ENCODE peak calls at places on chromosomes 2 and 18, in eight cellular contexts. U is psoas muscle, M is stomach, A is OCI-LY7, X is AG04450, T is heart left ventricle, W is mammary epithelial cell, Q is H9. D is an unnamed sample. For H3K9me3, the result is how much of the 10 kb centered on the place peaks cover.

GRCh38 chr18:32259553-32259952 is 69.7 kb downstream of the MEP1B start:
- DNase-seq in U (no peak), M (no peak), A (no peak), X (no peak), T (no peak), W (no peak), Q (no peak), D (no peak)

GRCh38 chr2:135226961-135227360 is 174.9 kb downstream of the RAB3GAP1 start:
- DNase-seq in U (no peak), M (no peak), A (no peak), X (no peak), T (no peak), W (no peak), Q (no peak), D (no peak)

GRCh38 chr2:65431417-65432226 is 777 bp downstream of the SPRED2 start:
- DNase-seq in U (peak), M (peak), A (peak), X (no peak), T (peak), W (peak), Q (peak), D (peak)

GRCh38 chr2:225781991-225782390 is 382.5 kb downstream of the NYAP2 start:
- DNase-seq in U (no peak), M (no peak), A (no peak), X (no peak), T (no peak), W (no peak), Q (no peak), D (no peak)

GRCh38 chr2:236644502-236644911 is 74.9 kb downstream of the ACKR3 start:
- DNase-seq in U (no peak), M (no peak), A (no peak), X (no peak), T (no peak), W (no peak), Q (no peak), D (no peak)

GRCh38 chr2:63698825-63699548 is 110.2 kb downstream of the MDH1 start:
- DNase-seq in U (peak), M (no peak), A (peak), X (peak), T (no peak), W (peak), Q (peak), D (peak)

GRCh38 chr18:46419391-46420141 is 237.5 kb downstream of the LOXHD1 start:
- DNase-seq in U (no peak), M (no peak), A (no peak), X (no peak), T (no peak), W (no peak), Q (peak), D (no peak)

GRCh38 chr18:77544792-77545191 is 295.1 kb downstream of the GALR1 start:
- DNase-seq in U (no peak), M (no peak), A (no peak), X (no peak), T (no peak), W (no peak), Q (no peak), D (no peak)

GRCh38 chr2:24083567-24084385 is 858 bp downstream of the TP53I3 start:
- DNase-seq in U (no peak), M (peak), A (peak), X (peak), T (no peak), W (peak), Q (peak), D (peak)

GRCh38 chr18:33838084-33838483 is 260.1 kb downstream of the ASXL3 start:
- DNase-seq in U (no peak), M (no peak), A (no peak), X (no peak), T (no peak), W (no peak), Q (no peak), D (no peak)

GRCh38 chr2:186853871-186854435 is 5.0 kb upstream of the ZSWIM2 start:
- DNase-seq in U (no peak), M (no peak), A (no peak), X (no peak), T (no peak), W (peak), Q (no peak), D (no peak)

GRCh38 chr2:154709215-154709614 is 10.7 kb downstream of the KCNJ3 start:
- DNase-seq in U (no peak), M (no peak), A (no peak), X (no peak), T (no peak), W (no peak), Q (no peak), D (no peak)

GRCh38 chr2:15869871-15870270 is 70.5 kb upstream of the MYCN start:
- DNase-seq in U (no peak), M (no peak), A (no peak), X (no peak), T (no peak), W (no peak), Q (no peak), D (no peak)

GRCh38 chr2:12910431-12910830 is 193.7 kb downstream of the TRIB2 start:
- DNase-seq in U (no peak), M (no peak), A (no peak), X (no peak), T (no peak), W (no peak), Q (no peak), D (no peak)

GRCh38 chr18:8286303-8286702 is 322.9 kb upstream of the RAB12 start:
- DNase-seq in U (no peak), M (peak), A (no peak), X (no peak), T (no peak), W (no peak), Q (no peak), D (no peak)

GRCh38 chr18:35197286-35197685 is 43.5 kb upstream of the ZNF397 start:
- DNase-seq in U (no peak), M (no peak), A (no peak), X (no peak), T (no peak), W (no peak), Q (no peak), D (no peak)

GRCh38 chr2:9949992-9950520 is 1.4 kb upstream of the GRHL1 start:
- DNase-seq in U (no peak), M (no peak), A (no peak), X (no peak), T (no peak), W (no peak), Q (no peak), D (no peak)

GRCh38 chr2:42217307-42217706 is 48.2 kb downstream of the EML4 start:
- DNase-seq in U (no peak), M (no peak), A (no peak), X (no peak), T (no peak), W (no peak), Q (no peak), D (no peak)

GRCh38 chr2:15302154-15302553 is 259.0 kb downstream of the NBAS start:
- DNase-seq in U (no peak), M (no peak), A (no peak), X (no peak), T (no peak), W (no peak), Q (no peak), D (no peak)

GRCh38 chr2:70607121-70607551 is 53.5 kb upstream of the TGFA start:
- DNase-seq in U (no peak), M (no peak), A (no peak), X (no peak), T (no peak), W (peak), Q (no peak), D (no peak)

GRCh38 chr18:22466608-22467390 is 49.1 kb upstream of the CTAGE1 start:
- DNase-seq in U (no peak), M (no peak), A (no peak), X (no peak), T (no peak), W (peak), Q (no peak), D (no peak)

GRCh38 chr2:174716785-174717184 is 47.5 kb downstream of the CHRNA1 start:
- DNase-seq in U (no peak), M (no peak), A (no peak), X (no peak), T (no peak), W (no peak), Q (no peak), D (no peak)

GRCh38 chr2:157838442-157839161 is 37.5 kb downstream of the ACVR1 start:
- DNase-seq in U (peak), M (peak), A (no peak), X (peak), T (peak), W (peak), Q (no peak), D (no peak)

GRCh38 chr2:58856100-58856499 is 615.0 kb upstream of the FANCL start:
- DNase-seq in U (no peak), M (no peak), A (no peak), X (no peak), T (no peak), W (no peak), Q (peak), D (no peak)

GRCh38 chr2:62099050-62099449 is 96.9 kb upstream of the B3GNT2 start:
- DNase-seq in U (no peak), M (no peak), A (peak), X (no peak), T (no peak), W (no peak), Q (no peak), D (no peak)

GRCh38 chr2:26745609-26746327 is 18.3 kb upstream of the SLC35F6 start:
- DNase-seq in U (peak), M (peak), A (peak), X (peak), T (peak), W (peak), Q (peak), D (peak)

GRCh38 chr2:225004531-225004930 is 37.7 kb downstream of the DOCK10 start:
- DNase-seq in U (no peak), M (no peak), A (no peak), X (no peak), T (no peak), W (peak), Q (no peak), D (no peak)

GRCh38 chr2:201798252-201798918 is 8.0 kb upstream of the CDK15 start:
- DNase-seq in U (no peak), M (no peak), A (no peak), X (peak), T (no peak), W (peak), Q (no peak), D (no peak)

GRCh38 chr2:192228685-192229084 is 34.0 kb upstream of the TMEFF2 start:
- DNase-seq in U (no peak), M (no peak), A (no peak), X (no peak), T (no peak), W (peak), Q (no peak), D (no peak)

GRCh38 chr2:23384551-23385349 is at the start of gene KLHL29:
- DNase-seq in U (peak), M (peak), A (peak), X (no peak), T (peak), W (peak), Q (peak), D (peak)

GRCh38 chr2:62441824-62442223 is 64.2 kb downstream of the TMEM17 start:
- DNase-seq in U (no peak), M (no peak), A (no peak), X (no peak), T (no peak), W (no peak), Q (no peak), D (no peak)

GRCh38 chr2:26172189-26172865 is 561 bp upstream of the GAREM2 start:
- DNase-seq in U (no peak), M (no peak), A (no peak), X (no peak), T (peak), W (no peak), Q (peak), D (no peak)

GRCh38 chr2:42098571-42099430 is 51.0 kb downstream of the PKDCC start:
- DNase-seq in U (no peak), M (no peak), A (peak), X (no peak), T (no peak), W (no peak), Q (no peak), D (peak)

GRCh38 chr18:50457639-50458038 is 82.8 kb downstream of the SKA1 start:
- DNase-seq in U (no peak), M (no peak), A (no peak), X (no peak), T (no peak), W (no peak), Q (no peak), D (no peak)

GRCh38 chr18:50456285-50456684 is 81.4 kb downstream of the SKA1 start:
- DNase-seq in U (no peak), M (no peak), A (no peak), X (no peak), T (no peak), W (no peak), Q (no peak), D (no peak)

GRCh38 chr18:50453014-50453680 is 78.3 kb downstream of the SKA1 start:
- DNase-seq in U (no peak), M (no peak), A (no peak), X (no peak), T (no peak), W (peak), Q (no peak), D (no peak)

GRCh38 chr18:50453732-50454131 is 78.9 kb downstream of the SKA1 start:
- DNase-seq in U (no peak), M (no peak), A (no peak), X (no peak), T (no peak), W (no peak), Q (no peak), D (no peak)

DNA sequence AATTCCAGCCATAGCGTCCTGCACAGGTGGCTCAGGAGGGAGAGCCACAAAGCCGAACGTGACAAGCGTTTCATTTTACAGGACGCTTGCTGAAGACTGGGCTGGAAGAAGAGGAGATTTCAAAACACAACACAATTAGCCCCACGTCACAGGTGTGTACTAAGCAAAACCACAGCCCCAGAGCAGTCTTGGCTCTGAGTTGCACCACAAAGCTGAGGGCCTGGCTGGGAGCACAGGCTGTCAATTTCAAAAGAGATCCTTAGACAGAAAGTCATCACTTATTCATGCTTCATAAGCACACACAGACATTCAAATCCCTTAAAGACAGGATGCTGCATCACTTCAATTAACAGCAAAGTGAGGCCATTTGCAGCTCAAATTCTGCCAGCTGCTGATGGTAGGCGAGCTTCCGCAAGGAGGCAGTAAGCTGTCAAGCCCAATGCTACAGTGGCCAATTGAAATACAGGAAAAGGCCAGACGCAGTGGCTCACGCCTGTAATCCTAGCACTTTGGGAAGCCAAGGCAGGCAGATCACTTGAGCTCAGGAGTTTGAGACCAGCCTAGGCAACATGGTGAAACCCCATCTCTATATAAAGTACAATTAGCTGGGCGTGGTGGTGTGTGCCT is 79.6 kb downstream of the SKA1 start:
- DNase-seq in U (no peak), M (no peak), A (no peak), X (no peak), T (no peak), W (peak), Q (peak), D (no peak)
- TF ChIP-seq CTCF in U (no peak), M (no peak), A (no peak), X (no peak), T (no peak), W (no peak), Q (peak), D (no peak)

DNA sequence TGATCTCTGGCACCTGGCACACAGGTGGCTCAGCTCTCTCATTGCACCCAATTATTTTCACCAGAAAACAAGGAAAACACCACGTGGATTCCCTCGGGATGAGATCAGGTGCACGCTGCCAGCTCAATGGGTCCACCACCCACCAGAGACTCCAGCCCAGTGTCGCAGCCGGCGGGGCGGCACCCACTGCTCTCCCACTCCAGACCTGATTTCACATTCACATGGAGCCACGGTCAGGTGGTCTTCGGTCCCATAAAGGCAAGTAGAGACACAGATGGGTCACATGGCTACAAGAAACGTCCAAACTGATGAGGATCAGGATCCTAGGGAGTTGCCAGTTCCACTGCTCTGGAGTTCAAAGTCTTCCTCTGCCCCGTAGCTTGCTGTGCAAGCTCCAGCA is 217.6 kb downstream of the ANKRD30B start:
- DNase-seq in U (no peak), M (no peak), A (no peak), X (no peak), T (no peak), W (no peak), Q (no peak), D (no peak)
- H3K9me3 ChIP-seq in U (under half), M (under half), A (under half), X (under half), T (under half), W (under half), Q (half or more), D (under half)

GRCh38 chr2:127024769-127025356 is 82.1 kb downstream of the BIN1 start:
- DNase-seq in U (no peak), M (no peak), A (no peak), X (no peak), T (no peak), W (peak), Q (peak), D (no peak)
- H3K27ac ChIP-seq in U (no peak), M (no peak), A (no peak), X (peak), T (no peak), W (no peak), Q (no peak), D (no peak)

DNA sequence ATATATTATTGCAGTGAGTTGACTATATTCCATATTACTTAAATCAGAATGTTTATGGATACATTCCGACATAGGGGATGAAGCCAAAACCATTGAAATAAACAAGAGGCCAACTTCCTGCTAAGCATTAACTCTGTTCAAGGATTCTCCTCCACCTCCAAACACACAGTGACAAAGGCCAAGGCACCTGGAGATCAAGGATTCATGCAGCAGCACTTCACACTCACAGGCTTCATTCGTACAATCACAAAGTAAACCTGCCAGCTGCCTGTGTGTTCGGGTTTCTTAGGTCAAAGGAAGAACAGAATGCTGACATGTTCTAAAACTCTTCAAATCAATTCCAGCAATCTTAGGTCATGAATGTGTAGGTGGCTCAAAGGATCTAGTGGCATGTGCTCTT is 22.8 kb downstream of the WDFY1 start:
- DNase-seq in U (no peak), M (no peak), A (no peak), X (no peak), T (no peak), W (no peak), Q (no peak), D (no peak)
- TF ChIP-seq CTCF in U (no peak), M (no peak), A (no peak), X (no peak), T (no peak), W (no peak), Q (no peak), D (no peak)

DNA sequence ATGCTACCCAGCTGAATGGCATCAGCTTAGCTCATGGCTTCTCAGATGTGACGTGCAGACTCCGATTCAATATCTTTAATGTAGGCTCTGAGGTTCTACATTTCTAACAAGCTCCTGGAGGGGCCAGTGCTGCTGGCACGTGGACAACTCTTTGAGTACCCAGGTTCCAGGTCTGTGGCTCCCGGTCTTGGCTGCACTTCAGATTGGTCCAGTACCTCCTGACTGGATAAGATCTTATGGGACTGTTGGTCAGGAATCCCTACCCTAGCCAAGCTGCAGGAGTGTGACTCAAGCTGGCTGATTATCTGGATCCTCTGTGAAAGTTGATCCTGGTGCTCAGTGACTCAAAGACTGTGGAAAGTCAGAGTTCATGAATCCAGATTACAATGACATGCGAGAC is 222.1 kb downstream of the ANKRD30B start:
- DNase-seq in U (no peak), M (no peak), A (no peak), X (no peak), T (no peak), W (peak), Q (no peak), D (no peak)
- H3K9me3 ChIP-seq in U (under half), M (under half), A (under half), X (half or more), T (under half), W (under half), Q (half or more), D (under half)

GRCh38 chr18:55862693-55863485 is 274.9 kb upstream of the TCF4 start:
- DNase-seq in U (no peak), M (no peak), A (no peak), X (no peak), T (no peak), W (no peak), Q (no peak), D (no peak)
- H3K27ac ChIP-seq in U (no peak), M (peak), A (no peak), X (no peak), T (peak), W (no peak), Q (no peak), D (no peak)

GRCh38 chr18:48667276-48668254 is 128.7 kb downstream of the CTIF start:
- DNase-seq in U (no peak), M (no peak), A (peak), X (no peak), T (no peak), W (peak), Q (peak), D (no peak)
- TF ChIP-seq CTCF in U (peak), M (no peak), A (peak), X (peak), T (peak), W (peak), Q (peak), D (no peak)

GRCh38 chr2:125296742-125297141 is 1271.7 kb downstream of the CNTNAP5 start:
- DNase-seq in U (no peak), M (no peak), A (no peak), X (no peak), T (no peak), W (no peak), Q (no peak), D (no peak)
- H3K9me3 ChIP-seq in U (under half), M (under half), A (under half), X (under half), T (under half), W (under half), Q (under half), D (under half)

D was measured in CD4-positive, alpha-beta T cell.